ENCODE peak calls at places on chromosomes 11 and 22, in six cellular contexts. K is stimulated activated naive CD4-positive, alpha-beta T cell; V is Daoy; B is neural progenitor cell; W is mesenchymal stem cell; S is T-helper 1 cell. J is an unnamed sample.
A peak's percentile ranks its signal among the peaks of the same experiment; 100 is the strongest.

GRCh38 chr11:115585361-115586024 is 81.3 kb upstream of the CADM1 start:
- DNase-seq in V (no peak), W (no peak), B (no peak), S (peak; percentile 60), K (no peak), J (no peak)

GRCh38 chr22:26047920-26048319 is 121.3 kb upstream of the SEZ6L start:
- DNase-seq in K (no peak), W (no peak), S (no peak), V (no peak), B (no peak), J (no peak)

GRCh38 chr11:69442807-69443137 is 38.7 kb upstream of the LINC01488 start:
- DNase-seq in W (peak; percentile 96), V (peak; percentile 30), K (no peak), B (no peak), S (no peak), J (peak; percentile 78)

GRCh38 chr11:99425596-99425995 is 404.8 kb downstream of the CNTN5 start:
- DNase-seq in S (no peak), B (no peak), V (no peak), W (no peak), K (no peak), J (no peak)

GRCh38 chr11:75200051-75200450 is 40.5 kb upstream of the TPBGL start:
- DNase-seq in V (no peak), W (no peak), K (no peak), S (no peak), B (no peak), J (no peak)

GRCh38 chr11:10375280-10376048 is 70.6 kb downstream of the ADM start:
- DNase-seq in K (no peak), S (no peak), B (no peak), V (peak; percentile 67), W (no peak), J (peak; percentile 70)

GRCh38 chr11:104858882-104859735 is 39.2 kb downstream of the CASP12 start:
- DNase-seq in B (no peak), S (no peak), W (peak; percentile 7), K (no peak), V (no peak), J (no peak)

GRCh38 chr11:28347351-28347750 is 239.2 kb downstream of the METTL15 start:
- DNase-seq in B (no peak), V (no peak), K (no peak), W (no peak), S (no peak), J (no peak)

GRCh38 chr11:134432776-134433175 is 20.7 kb upstream of the B3GAT1 start:
- DNase-seq in K (no peak), W (no peak), B (no peak), V (no peak), S (no peak), J (no peak)

GRCh38 chr11:94897330-94897768 is 76.0 kb downstream of the CWC15 start:
- DNase-seq in W (peak; percentile 66), V (peak; percentile 28), K (no peak), S (peak; percentile 9), B (peak; percentile 56), J (peak; percentile 59)

GRCh38 chr22:44335903-44336803 is 23.4 kb upstream of the SHISAL1 start:
- DNase-seq in B (peak; percentile 34), V (no peak), K (no peak), W (no peak), S (peak; percentile 14), J (no peak)

GRCh38 chr11:9660886-9661285 is 3.0 kb upstream of the SWAP70 start:
- DNase-seq in B (no peak), S (no peak), V (peak; percentile 6), W (no peak), K (no peak), J (no peak)

GRCh38 chr22:24083361-24083760 is 72.3 kb downstream of the CABIN1 start:
- DNase-seq in V (no peak), S (no peak), K (no peak), B (no peak), W (no peak), J (no peak)

GRCh38 chr11:37712246-37712645 is 1114.2 kb upstream of the RAG2 start:
- DNase-seq in B (peak; percentile 60), V (no peak), W (peak; percentile 12), K (no peak), S (no peak), J (no peak)

GRCh38 chr11:86064236-86064803 is 4.6 kb downstream of the PICALM start:
- DNase-seq in K (no peak), W (peak; percentile 58), S (no peak), V (peak; percentile 60), B (no peak), J (no peak)

GRCh38 chr11:18384157-18384641 is 10.2 kb upstream of the LDHA start:
- DNase-seq in K (no peak), V (peak; percentile 82), W (no peak), S (peak; percentile 49), B (peak; percentile 12), J (peak; percentile 75)

GRCh38 chr11:94757037-94757681 is 11.0 kb upstream of the AMOTL1 start:
- DNase-seq in K (no peak), W (no peak), B (no peak), V (no peak), S (no peak), J (no peak)

GRCh38 chr11:69889400-69890372 is 70.5 kb upstream of the FGF3 start:
- DNase-seq in S (no peak), K (no peak), W (no peak), B (peak; percentile 55), V (no peak), J (no peak)

GRCh38 chr11:15807827-15808226 is 548.5 kb downstream of the SOX6 start:
- DNase-seq in S (no peak), K (no peak), V (no peak), W (no peak), B (no peak), J (no peak)

GRCh38 chr11:58647141-58647699 is 24.8 kb downstream of the CNTF start:
- DNase-seq in S (no peak), B (no peak), V (no peak), K (no peak), W (no peak), J (no peak)

GRCh38 chr22:39318507-39319283 is 728 bp downstream of the RPL3 start:
- DNase-seq in S (no peak), W (no peak), B (peak; percentile 54), K (no peak), V (no peak), J (no peak)

GRCh38 chr11:61023086-61024035 is 51.9 kb downstream of the CD6 start:
- DNase-seq in K (peak; percentile 52), V (no peak), B (no peak), S (peak; percentile 59), W (no peak), J (no peak)

GRCh38 chr11:76158394-76159302 is 47.7 kb downstream of the WNT11 start:
- DNase-seq in K (no peak), W (no peak), B (no peak), V (no peak), S (no peak), J (no peak)

GRCh38 chr22:33524511-33525270 is 395.6 kb downstream of the LARGE1 start:
- DNase-seq in K (no peak), V (no peak), B (no peak), S (no peak), W (no peak), J (no peak)

GRCh38 chr11:36594316-36594989 is at the start of gene IFTAP:
- DNase-seq in V (peak; percentile 85), S (peak; percentile 33), W (peak; percentile 91), B (peak; percentile 92), K (no peak), J (peak; percentile 91)

GRCh38 chr11:76610871-76611475 is 59.6 kb downstream of the LRRC32 start:
- DNase-seq in V (no peak), B (no peak), S (no peak), W (peak; percentile 26), K (no peak), J (no peak)

GRCh38 chr22:47043835-47044721 is 281.6 kb downstream of the TBC1D22A start:
- DNase-seq in K (no peak), B (peak; percentile 42), V (peak; percentile 56), S (no peak), W (peak; percentile 75), J (peak; percentile 77)

GRCh38 chr11:8682219-8683114 is at the start of the genes RPL27A and TRIM66:
- DNase-seq in V (peak; percentile 97), K (peak; percentile 95), S (peak; percentile 96), B (peak; percentile 98), W (peak; percentile 97), J (peak; percentile 93)

GRCh38 chr22:46777609-46777970 is 15.1 kb downstream of the TBC1D22A start:
- DNase-seq in S (no peak), B (no peak), K (peak; percentile 28), W (no peak), V (no peak), J (no peak)

GRCh38 chr11:12692238-12693074 is 18.2 kb downstream of the TEAD1 start:
- DNase-seq in V (peak; percentile 82), B (peak; percentile 66), W (peak; percentile 97), K (no peak), S (no peak), J (peak; percentile 82)

GRCh38 chr11:80855975-80856524 is 1415.2 kb upstream of the TENM4 start:
- DNase-seq in V (peak; percentile 5), W (peak; percentile 40), B (no peak), K (no peak), S (no peak), J (peak; percentile 20)

J was measured in AG20443.